ENCODE peak calls at places on chromosomes 3 and 15, in four cellular contexts. One of them, this sample, is unnamed.

GRCh38 chr3:134623615-134624245 is 27.1 kb downstream of the KY start:
- DNase-seq in cardiac muscle cell: no peak
- DNase-seq in thoracic aorta: no peak
- DNase-seq in NCI-H345: no peak
- DNase-seq in this sample: no peak

GRCh38 chr15:60399931-60400330 is 2.1 kb upstream of the ANXA2 start:
- DNase-seq in cardiac muscle cell: peak; percentile 60
- DNase-seq in thoracic aorta: no peak
- DNase-seq in NCI-H345: no peak
- DNase-seq in this sample: no peak

GRCh38 chr15:35630570-35630969 is 84.6 kb upstream of the DPH6 start:
- DNase-seq in cardiac muscle cell: peak; percentile 65
- DNase-seq in thoracic aorta: no peak
- DNase-seq in NCI-H345: peak; percentile 72
- DNase-seq in this sample: no peak

GRCh38 chr3:107897471-107898180 is 193.2 kb downstream of the CD47 start:
- DNase-seq in cardiac muscle cell: no peak
- DNase-seq in thoracic aorta: no peak
- DNase-seq in NCI-H345: no peak
- DNase-seq in this sample: no peak

GRCh38 chr3:116579843-116580242 is 129.7 kb upstream of the TUSC7 start:
- DNase-seq in cardiac muscle cell: peak; percentile 3
- DNase-seq in thoracic aorta: no peak
- DNase-seq in NCI-H345: no peak
- DNase-seq in this sample: no peak

GRCh38 chr3:88385090-88385489 is 235.3 kb downstream of the C3orf38 start:
- DNase-seq in cardiac muscle cell: no peak
- DNase-seq in thoracic aorta: no peak
- DNase-seq in NCI-H345: no peak
- DNase-seq in this sample: no peak

GRCh38 chr15:77803487-77803886 is 170.8 kb upstream of the LINGO1 start:
- DNase-seq in cardiac muscle cell: no peak
- DNase-seq in thoracic aorta: no peak
- DNase-seq in NCI-H345: no peak
- DNase-seq in this sample: no peak

GRCh38 chr3:95289295-95289694 is 1226.4 kb downstream of the NSUN3 start:
- DNase-seq in cardiac muscle cell: peak; percentile 25
- DNase-seq in thoracic aorta: no peak
- DNase-seq in NCI-H345: no peak
- DNase-seq in this sample: no peak

GRCh38 chr15:50247819-50248650 is 17.5 kb downstream of the HDC start:
- DNase-seq in cardiac muscle cell: no peak
- DNase-seq in thoracic aorta: no peak
- DNase-seq in NCI-H345: no peak
- DNase-seq in this sample: peak; percentile 20

This sample was measured in DMS79 treated with DMSO at 0.1 percent for 48 hours.